ENCODE peak calls at places on chromosomes 11 and 22, in eight cellular contexts. E, J, G, S, T, U, Z and P are unnamed samples.

GRCh38 chr22:21902296-21903087 is 35.0 kb upstream of the MAPK1 start:
- DNase-seq in J (no peak), T (no peak), G (no peak), Z (no peak), U (no peak), S (no peak), E (no peak), P (no peak)

GRCh38 chr11:115942043-115942442 is 437.8 kb upstream of the CADM1 start:
- DNase-seq in T (no peak), G (no peak), S (no peak), E (no peak), J (no peak), U (no peak), Z (no peak), P (no peak)

GRCh38 chr22:22410677-22411076 is 97.9 kb downstream of the ZNF280B start:
- DNase-seq in U (no peak), S (no peak), G (no peak), T (no peak), E (no peak), J (no peak), Z (no peak), P (no peak)

GRCh38 chr11:6737872-6738466 is 33.8 kb downstream of the OR2AG2 start:
- DNase-seq in G (peak; percentile 12), S (peak; percentile 51), U (no peak), E (no peak), J (peak; percentile 51), T (peak; percentile 43), Z (peak; percentile 61), P (peak; percentile 56)

GRCh38 chr11:116042125-116042524 is 537.9 kb upstream of the CADM1 start:
- DNase-seq in E (no peak), U (no peak), G (no peak), T (no peak), J (no peak), Z (no peak), S (no peak), P (no peak)

GRCh38 chr11:74689666-74690065 is 41.6 kb downstream of the CHRDL2 start:
- DNase-seq in T (no peak), U (no peak), J (peak; percentile 35), G (no peak), E (no peak), Z (no peak), S (no peak), P (no peak)

GRCh38 chr11:115503083-115503885 is 931 bp downstream of the CADM1 start:
- DNase-seq in G (no peak), J (peak; percentile 25), U (no peak), E (peak; percentile 58), T (peak; percentile 9), S (peak; percentile 61), Z (peak; percentile 76), P (no peak)

GRCh38 chr11:118928870-118929495 is 3.3 kb upstream of the BCL9L start:
- DNase-seq in S (peak; percentile 78), T (no peak), G (peak; percentile 79), Z (peak; percentile 80), E (peak; percentile 82), U (no peak), J (peak; percentile 63), P (no peak)

GRCh38 chr22:31210830-31211503 is 1.1 kb upstream of the LIMK2 start:
- DNase-seq in U (no peak), G (no peak), J (peak; percentile 22), T (peak; percentile 22), Z (no peak), S (peak; percentile 64), E (no peak), P (no peak)

GRCh38 chr11:86060544-86060943 is 8.3 kb downstream of the PICALM start:
- DNase-seq in Z (no peak), E (no peak), S (no peak), G (no peak), U (no peak), T (no peak), J (no peak), P (no peak)

GRCh38 chr22:29385748-29386147 is 2.6 kb downstream of the AP1B1 start:
- DNase-seq in S (no peak), T (peak; percentile 27), U (no peak), Z (no peak), J (no peak), G (no peak), E (no peak), P (no peak)

GRCh38 chr22:45688606-45689080 is 17.0 kb downstream of the ATXN10 start:
- DNase-seq in G (no peak), J (peak; percentile 98), Z (no peak), E (no peak), U (peak; percentile 79), T (no peak), S (no peak), P (no peak)

GRCh38 chr11:117824571-117825537 is at the start of gene FXYD2:
- DNase-seq in Z (no peak), S (peak; percentile 62), E (no peak), U (no peak), J (no peak), G (no peak), T (peak; percentile 28), P (no peak)

GRCh38 chr22:29144786-29145160 is 60.9 kb upstream of the EMID1 start:
- DNase-seq in T (no peak), G (no peak), E (no peak), U (no peak), J (no peak), Z (no peak), S (no peak), P (no peak)

GRCh38 chr11:27699242-27699925 is 871 bp downstream of the BDNF start:
- DNase-seq in T (no peak), J (no peak), U (no peak), Z (peak; percentile 22), G (no peak), E (no peak), S (no peak), P (no peak)